ENCODE peak calls at places on chromosomes 7 and 10, in five cellular contexts. I is IMR-90, X is GM12878, W is HCT116, F is H1. Z is an unnamed sample.
A peak's percentile ranks its signal among the peaks of the same experiment; 100 is the strongest.

GRCh38 chr7:81957517-81957916 is 187.7 kb upstream of the HGF start:
- DNase-seq in I (no peak), X (no peak), W (no peak), F (no peak), Z (no peak)

GRCh38 chr7:29488203-29488970 is 75.2 kb upstream of the PRR15 start:
- DNase-seq in I (no peak), X (no peak), W (no peak), F (no peak), Z (no peak)

GRCh38 chr7:81767883-81768282 is 2.0 kb downstream of the HGF start:
- DNase-seq in I (peak; percentile 50), X (no peak), W (no peak), F (no peak), Z (no peak)

GRCh38 chr10:59561397-59562121 is 148.1 kb downstream of the SLC16A9 start:
- DNase-seq in I (peak; percentile 17), X (no peak), W (no peak), F (no peak), Z (no peak)

GRCh38 chr7:140702774-140703173 is 6.3 kb downstream of the NDUFB2 start:
- DNase-seq in I (no peak), X (no peak), W (no peak), F (peak; percentile 36), Z (no peak)

GRCh38 chr10:49309691-49310371 is 10.9 kb downstream of the C10orf71 start:
- DNase-seq in I (no peak), X (peak; percentile 41), W (no peak), F (no peak), Z (no peak)

GRCh38 chr7:94575646-94576045 is 66.0 kb downstream of the CASD1 start:
- DNase-seq in I (no peak), X (no peak), W (no peak), F (no peak), Z (no peak)

GRCh38 chr7:55961994-55962393 is 2.4 kb upstream of the NIPSNAP2 start:
- DNase-seq in I (no peak), X (no peak), W (no peak), F (no peak), Z (no peak)

GRCh38 chr10:77023396-77023795 is 614.2 kb downstream of the KCNMA1 start:
- DNase-seq in I (no peak), X (no peak), W (no peak), F (no peak), Z (no peak)

GRCh38 chr7:92987095-92987494 is 130.7 kb downstream of the SAMD9 start:
- DNase-seq in I (peak; percentile 85), X (no peak), W (no peak), F (no peak), Z (no peak)

GRCh38 chr10:86260564-86260963 is 106.0 kb downstream of the GRID1 start:
- DNase-seq in I (no peak), X (no peak), W (no peak), F (peak; percentile 22), Z (no peak)

GRCh38 chr10:33412261-33413092 is 78.0 kb upstream of the NRP1 start:
- DNase-seq in I (peak; percentile 92), X (no peak), W (no peak), F (no peak), Z (no peak)

GRCh38 chr10:28806481-28806880 is 129.2 kb downstream of the BAMBI start:
- DNase-seq in I (no peak), X (no peak), W (no peak), F (no peak), Z (no peak)

GRCh38 chr10:112307631-112308502 is 24.7 kb downstream of the TECTB start:
- DNase-seq in I (peak; percentile 43), X (no peak), W (peak; percentile 59), F (peak; percentile 79), Z (peak; percentile 53)

GRCh38 chr10:29634764-29635625 is at the start of gene SVIL:
- DNase-seq in I (peak; percentile 71), X (no peak), W (no peak), F (no peak), Z (no peak)

GRCh38 chr10:117131390-117132327 is 6.4 kb downstream of the VAX1 start:
- DNase-seq in I (no peak), X (no peak), W (no peak), F (peak; percentile 62), Z (no peak)

GRCh38 chr10:47269294-47269693 is 30.7 kb upstream of the GDF10 start:
- DNase-seq in I (no peak), X (no peak), W (no peak), F (no peak), Z (no peak)

GRCh38 chr7:122132341-122132740 is 11.7 kb downstream of the AASS start:
- DNase-seq in I (peak; percentile 66), X (no peak), W (no peak), F (no peak), Z (no peak)

GRCh38 chr10:34273340-34273739 is 541.8 kb downstream of the PARD3 start:
- DNase-seq in I (no peak), X (no peak), W (no peak), F (no peak), Z (no peak)

GRCh38 chr7:128032605-128033235 is 1.5 kb upstream of the LRRC4 start:
- DNase-seq in I (peak; percentile 28), X (no peak), W (no peak), F (peak; percentile 71), Z (no peak)

GRCh38 chr10:94173594-94173993 is 179.9 kb downstream of the PLCE1 start:
- DNase-seq in I (no peak), X (no peak), W (no peak), F (no peak), Z (no peak)

GRCh38 chr7:22001345-22002004 is 55.8 kb upstream of the CDCA7L start:
- DNase-seq in I (peak; percentile 80), X (peak; percentile 13), W (peak; percentile 36), F (no peak), Z (peak; percentile 72)

GRCh38 chr7:128110641-128111365 is 79.6 kb upstream of the LRRC4 start:
- DNase-seq in I (no peak), X (no peak), W (no peak), F (no peak), Z (no peak)

GRCh38 chr7:151430391-151431205 is 9.3 kb downstream of the CRYGN start:
- DNase-seq in I (no peak), X (no peak), W (no peak), F (no peak), Z (no peak)

GRCh38 chr7:27921081-27921836 is 181.3 kb downstream of the TAX1BP1 start:
- DNase-seq in I (peak; percentile 92), X (peak; percentile 48), W (peak; percentile 71), F (no peak), Z (peak; percentile 49)

GRCh38 chr10:38118072-38118807 is 24.1 kb downstream of the ZNF37A start:
- DNase-seq in I (peak; percentile 20), X (no peak), W (peak; percentile 13), F (no peak), Z (no peak)

GRCh38 chr10:123144697-123145541 is 3.0 kb upstream of the HMX2 start:
- DNase-seq in I (no peak), X (no peak), W (no peak), F (peak; percentile 74), Z (no peak)

DNA sequence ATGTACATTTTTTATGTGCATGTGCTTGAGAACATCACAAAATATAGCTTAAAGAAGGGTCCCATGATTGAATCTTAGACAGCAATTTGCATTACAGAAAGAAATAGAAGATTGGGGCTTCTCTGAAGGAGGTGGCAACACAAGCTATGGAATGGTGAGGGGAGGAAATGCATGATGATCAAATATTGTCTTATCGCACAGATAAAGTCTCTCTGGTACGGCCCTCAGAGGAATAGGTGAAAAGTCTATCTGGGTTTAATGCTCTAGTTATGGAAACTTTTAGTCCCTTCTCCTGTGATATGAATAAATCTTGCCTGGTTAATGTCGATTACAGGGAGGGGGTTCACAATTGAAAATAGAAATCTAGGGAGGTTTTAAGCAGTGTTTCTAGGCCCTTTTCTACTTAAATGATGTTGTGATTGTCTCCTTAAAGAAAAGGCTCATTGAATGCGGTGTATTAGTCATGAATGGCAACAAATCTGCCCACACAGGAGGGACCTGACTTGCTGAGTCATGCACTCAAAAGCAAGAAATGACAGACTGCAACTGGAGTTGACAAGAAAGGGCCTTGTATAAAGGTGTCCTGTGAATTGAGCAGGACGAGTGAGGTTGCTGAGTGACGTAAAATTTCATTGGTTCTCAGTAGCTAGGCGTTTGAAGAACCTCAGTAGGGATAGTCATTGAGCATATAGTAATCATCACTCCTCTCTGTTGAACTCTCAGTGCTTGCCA is 133.4 kb upstream of the CSTF2T start:
- DNase-seq in I (peak; percentile 93), X (peak; percentile 8), W (peak; percentile 79), F (no peak), Z (no peak)
- TF ChIP-seq CEBPB in I (no peak), X (no peak), W (no peak), F (no peak), Z (no peak)

GRCh38 chr10:69872326-69872725 is 70.6 kb downstream of the COL13A1 start:
- DNase-seq in I (no peak), X (no peak), W (no peak), F (no peak), Z (no peak)

GRCh38 chr10:69871074-69871473 is 69.4 kb downstream of the COL13A1 start:
- DNase-seq in I (no peak), X (no peak), W (no peak), F (no peak), Z (no peak)

GRCh38 chr10:69870591-69870990 is 68.9 kb downstream of the COL13A1 start:
- DNase-seq in I (no peak), X (no peak), W (no peak), F (no peak), Z (no peak)

GRCh38 chr10:69874464-69874863 is 72.8 kb downstream of the COL13A1 start:
- DNase-seq in I (peak; percentile 82), X (no peak), W (no peak), F (no peak), Z (peak; percentile 69)

DNA sequence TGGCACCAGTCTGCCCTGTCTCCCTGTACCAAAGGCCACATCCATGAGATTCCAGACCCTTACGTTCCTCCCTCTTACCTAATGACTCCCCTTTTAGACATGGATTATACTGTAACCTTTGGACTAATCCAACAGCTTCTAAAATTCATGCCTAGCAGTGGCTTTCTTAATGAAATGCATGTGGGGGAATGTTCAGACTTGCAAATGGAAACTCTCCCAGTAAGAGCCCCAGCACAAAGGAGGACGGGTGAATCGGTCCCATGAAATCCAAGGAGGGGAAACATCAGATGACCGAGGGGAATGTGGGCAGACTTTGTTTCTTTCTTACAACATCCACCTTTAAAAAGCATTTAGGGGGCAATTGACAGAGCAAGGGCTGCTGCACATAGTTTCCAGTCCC is 71.4 kb downstream of the COL13A1 start:
- DNase-seq in I (no peak), X (no peak), W (no peak), F (no peak), Z (no peak)
- H3K4me2 ChIP-seq in I (no peak overlapping the region), X (no peak overlapping the region), W (no peak overlapping the region), F (no peak overlapping the region), Z (no peak overlapping the region)

DNA sequence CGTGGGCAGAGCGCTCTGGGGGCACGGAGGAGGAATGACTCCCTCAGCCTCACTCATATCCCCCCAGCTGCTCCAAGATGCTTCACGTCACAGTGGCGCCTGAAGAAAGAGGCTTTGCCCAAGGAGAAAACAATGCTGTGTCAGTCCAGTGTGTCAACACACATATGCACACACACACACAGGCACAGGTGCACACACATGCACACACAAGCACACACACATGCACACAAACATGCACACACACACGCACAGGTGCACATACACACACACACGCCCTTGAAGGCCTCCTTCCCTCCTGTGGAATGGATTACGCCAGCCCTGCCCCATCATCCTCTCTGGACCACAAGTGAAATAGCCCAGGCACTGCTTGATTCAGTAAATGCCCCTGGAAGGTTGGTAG is 371.3 kb upstream of the PODXL start:
- DNase-seq in I (no peak), X (no peak), W (no peak), F (no peak), Z (no peak)
- TF ChIP-seq CEBPB in I (no peak), X (no peak), W (no peak), F (no peak), Z (no peak)

GRCh38 chr10:124433461-124433860 is 14.7 kb upstream of the OAT start:
- DNase-seq in I (no peak), X (no peak), W (no peak), F (no peak), Z (no peak)

GRCh38 chr10:124436191-124436638 is 13.6 kb downstream of the NKX1-2 start:
- DNase-seq in I (no peak), X (peak; percentile 47), W (no peak), F (no peak), Z (no peak)
- H3K4me2 ChIP-seq in I (no peak overlapping the region), X (peak overlapping the region; percentile 40), W (peak overlapping the region; percentile 36), F (no peak overlapping the region), Z (no peak overlapping the region)